ENCODE peak calls at places on chromosomes 5 and 9, in six cellular contexts. M is body of pancreas, L is foreskin keratinocyte, Y is A549, C is SK-N-SH, T is iPS DF 6.9. Z is an unnamed sample. For H3K4me1, the result is how much of the 10 kb centered on the place peaks cover.

GRCh38 chr5:151926186-151926585 is 1.5 kb upstream of the GLRA1 start:
- DNase-seq in Y (no peak), L (no peak), C (no peak), T (no peak), M (no peak), Z (no peak)

GRCh38 chr5:145130996-145131395 is 704.1 kb downstream of the PRELID2 start:
- DNase-seq in T (no peak), M (no peak), C (no peak), Y (no peak), L (no peak), Z (no peak)

GRCh38 chr9:126919193-126919592 is 4.6 kb downstream of the RALGPS1 start:
- DNase-seq in C (no peak), M (no peak), Y (no peak), T (no peak), L (no peak), Z (no peak)

GRCh38 chr9:130454096-130454811 is 9.5 kb downstream of the ASS1 start:
- DNase-seq in T (no peak), L (no peak), C (no peak), Y (no peak), M (no peak), Z (no peak)

GRCh38 chr9:121295662-121296191 is 27.8 kb downstream of the GSN start:
- DNase-seq in T (no peak), M (no peak), C (no peak), L (no peak), Y (no peak), Z (no peak)

GRCh38 chr5:151487544-151487943 is 40.1 kb downstream of the SLC36A1 start:
- DNase-seq in C (no peak), Y (no peak), L (no peak), M (no peak), T (no peak), Z (no peak)

GRCh38 chr5:127281609-127282008 is 9.0 kb upstream of the MEGF10 start:
- DNase-seq in Y (no peak), L (no peak), C (no peak), M (no peak), T (no peak), Z (no peak)

GRCh38 chr5:95780597-95780996 is 41.9 kb downstream of the GLRX start:
- DNase-seq in L (no peak), C (no peak), M (no peak), T (no peak), Y (no peak), Z (no peak)

GRCh38 chr5:172051643-172052362 is 45.4 kb upstream of the FBXW11 start:
- DNase-seq in Y (no peak), L (no peak), C (no peak), M (no peak), T (no peak), Z (no peak)

GRCh38 chr5:68898961-68899471 is 194.8 kb upstream of the SLC30A5 start:
- DNase-seq in Y (no peak), T (no peak), C (no peak), M (no peak), L (peak), Z (no peak)

GRCh38 chr5:116237917-116238502 is 153.2 kb downstream of the COMMD10 start:
- DNase-seq in L (no peak), M (no peak), C (no peak), T (no peak), Y (no peak), Z (no peak)

GRCh38 chr5:150460781-150461180 is 11.2 kb upstream of the RPS14 start:
- DNase-seq in C (no peak), T (no peak), M (no peak), Y (no peak), L (no peak), Z (no peak)

GRCh38 chr9:131619680-131620079 is 74.4 kb downstream of the PRRT1B start:
- DNase-seq in Y (no peak), L (no peak), T (no peak), C (no peak), M (no peak), Z (no peak)

GRCh38 chr9:7075154-7075553 is 317.4 kb downstream of the KDM4C start:
- DNase-seq in Y (no peak), T (no peak), L (no peak), M (no peak), C (no peak), Z (no peak)

GRCh38 chr5:80608730-80609129 is 38.6 kb upstream of the ANKRD34B start:
- DNase-seq in M (no peak), L (no peak), Y (no peak), T (no peak), C (no peak), Z (no peak)

GRCh38 chr5:140018517-140018916 is 24.6 kb downstream of the NRG2 start:
- DNase-seq in T (no peak), C (no peak), Y (no peak), L (no peak), M (no peak), Z (no peak)

GRCh38 chr5:151214614-151215545 is 9.0 kb downstream of the CCDC69 start:
- DNase-seq in Y (no peak), C (no peak), L (no peak), T (no peak), M (no peak), Z (peak)

GRCh38 chr9:93827545-93828330 is 127.4 kb downstream of the BARX1 start:
- DNase-seq in M (peak), C (peak), T (no peak), Y (peak), L (no peak), Z (no peak)

GRCh38 chr9:107487521-107488399 is 1.8 kb downstream of the KLF4 start:
- DNase-seq in Y (peak), M (peak), L (no peak), T (no peak), C (peak), Z (peak)

GRCh38 chr5:125486634-125487033 is 740.2 kb upstream of the ZNF608 start:
- DNase-seq in M (no peak), C (no peak), L (peak), Y (no peak), T (no peak), Z (no peak)

DNA sequence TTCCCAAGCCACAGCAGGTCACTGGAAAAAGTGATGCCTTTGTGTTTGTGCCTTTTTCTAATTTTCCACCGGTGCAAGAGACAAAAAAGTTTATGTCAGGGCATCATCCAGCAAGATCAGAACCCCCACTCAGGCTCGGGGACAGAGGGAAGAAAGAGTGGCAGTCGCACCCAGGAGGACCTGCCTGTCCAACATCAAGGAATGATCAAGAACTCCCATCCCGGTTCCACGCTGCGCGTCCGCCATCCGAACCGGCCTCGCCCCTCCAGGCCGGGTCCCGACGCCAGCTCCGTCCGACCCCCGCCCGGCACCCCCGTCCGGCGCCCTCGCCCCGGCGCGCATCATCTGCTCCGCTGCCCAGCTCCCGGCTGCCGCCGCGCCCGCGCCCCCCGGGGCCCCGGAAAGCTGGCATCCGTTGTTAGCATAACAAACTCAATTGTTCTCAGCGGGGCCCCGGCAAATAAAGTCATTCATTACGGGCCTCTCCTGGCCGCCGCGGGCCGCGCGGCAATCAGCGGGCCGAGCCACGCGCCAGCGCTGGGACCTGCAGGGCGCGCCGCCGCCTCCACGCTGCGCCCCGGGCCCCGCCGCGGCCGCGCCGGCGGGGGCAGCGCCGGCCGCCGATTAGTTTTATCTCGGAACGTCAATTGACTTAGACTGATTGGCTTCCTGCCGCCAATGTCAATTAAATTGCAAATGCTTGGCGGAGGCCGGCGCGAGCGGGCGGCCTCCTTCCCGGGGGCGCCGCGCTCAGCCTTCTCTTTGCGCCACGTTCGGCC is 48.1 kb downstream of the PAX5 start:
- DNase-seq in L (no peak), M (no peak), T (no peak), C (peak), Y (no peak), Z (peak)
- H3K27ac ChIP-seq in L (no peak), M (no peak), T (no peak), C (no peak), Y (no peak), Z (no peak)

DNA sequence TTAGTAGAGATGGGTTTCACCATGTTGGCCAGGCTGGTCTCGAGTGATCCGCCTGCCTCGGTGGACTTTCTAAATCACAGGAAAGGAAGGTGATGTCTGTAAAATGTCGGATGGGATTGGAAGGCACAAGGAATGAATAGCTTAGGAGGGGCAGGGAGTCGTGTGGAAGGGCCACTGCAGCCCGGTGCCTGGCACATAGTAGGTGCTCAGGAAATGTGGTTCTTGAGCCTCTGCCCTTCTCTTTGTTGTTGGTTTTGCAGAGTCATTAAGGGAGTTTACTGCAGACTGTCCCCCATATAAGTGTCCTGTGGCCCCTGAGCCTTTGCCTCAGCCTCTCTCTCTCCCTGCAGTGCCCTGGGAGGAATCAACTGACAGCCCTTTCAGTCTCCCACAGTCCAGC is 11.8 kb downstream of the NEK6 start:
- DNase-seq in Y (no peak), L (no peak), C (no peak), T (no peak), M (no peak), Z (no peak)
- H3K4me1 ChIP-seq in Y (under half), L (under half), C (under half), T (under half), M (under half), Z (under half)

GRCh38 chr5:173715607-173716006 is 99.2 kb upstream of the BOD1 start:
- DNase-seq in T (no peak), Y (no peak), M (no peak), L (no peak), C (no peak), Z (no peak)

GRCh38 chr5:173717959-173718358 is 101.5 kb upstream of the BOD1 start:
- DNase-seq in C (no peak), L (no peak), T (no peak), M (no peak), Y (no peak), Z (no peak)

GRCh38 chr5:173716058-173716682 is 99.7 kb upstream of the BOD1 start:
- DNase-seq in T (no peak), M (no peak), Y (no peak), C (no peak), L (no peak), Z (no peak)

GRCh38 chr5:173720341-173721258 is 104.2 kb upstream of the BOD1 start:
- DNase-seq in C (peak), M (no peak), L (no peak), T (no peak), Y (no peak), Z (no peak)

DNA sequence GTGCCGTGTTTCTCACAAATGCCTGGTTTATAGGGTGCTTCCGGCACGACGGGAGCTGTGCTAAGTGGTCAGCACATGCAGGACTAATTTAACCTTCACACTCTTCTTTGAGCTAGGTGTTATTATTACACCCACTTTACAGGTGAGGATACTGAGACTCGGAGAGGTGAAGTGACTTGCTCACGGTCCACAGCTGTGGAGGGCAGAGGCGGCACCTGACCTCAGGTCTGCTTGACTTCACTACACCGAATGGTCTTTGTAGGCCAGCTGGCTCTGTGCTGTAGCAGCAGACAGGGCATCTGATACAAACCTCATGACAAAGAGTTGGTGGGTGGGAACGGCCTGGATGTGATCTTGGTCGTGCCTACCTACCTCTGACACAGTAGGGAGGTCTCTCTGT is 102.0 kb upstream of the BOD1 start:
- DNase-seq in L (no peak), C (no peak), Y (no peak), M (no peak), T (no peak), Z (no peak)
- H3K27ac ChIP-seq in L (no peak), C (no peak), Y (peak), M (no peak), T (no peak), Z (no peak)

GRCh38 chr5:143355710-143356109 is 47.8 kb downstream of the NR3C1 start:
- DNase-seq in Y (peak), T (no peak), M (peak), C (peak), L (peak), Z (peak)

GRCh38 chr5:143352691-143353090 is 50.8 kb downstream of the NR3C1 start:
- DNase-seq in M (no peak), C (no peak), T (no peak), Y (no peak), L (no peak), Z (no peak)

GRCh38 chr5:143356855-143357254 is 46.6 kb downstream of the NR3C1 start:
- DNase-seq in T (no peak), Y (no peak), L (no peak), C (no peak), M (no peak), Z (no peak)

GRCh38 chr5:143350790-143351603 is 52.5 kb downstream of the NR3C1 start:
- DNase-seq in Y (peak), M (no peak), C (no peak), L (peak), T (no peak), Z (no peak)

DNA sequence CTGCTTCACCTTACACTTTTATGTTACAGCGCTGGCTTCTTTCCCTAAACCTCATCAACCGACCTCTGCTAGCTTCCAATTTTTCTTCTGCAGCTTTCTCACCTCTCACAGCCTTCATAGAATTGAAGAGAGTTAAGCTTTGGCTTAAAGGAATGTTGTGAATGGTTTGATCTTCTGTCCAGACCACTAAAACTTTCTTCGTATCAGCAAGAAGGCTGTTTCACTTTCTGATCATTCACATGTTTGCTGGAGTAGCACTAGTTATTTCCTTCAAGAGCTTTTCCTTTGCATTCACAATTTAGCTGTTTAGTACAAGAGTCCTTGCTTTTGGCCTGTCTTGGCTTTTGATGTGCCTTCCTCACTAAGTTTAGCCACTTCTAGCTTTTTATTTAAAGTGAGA is 49.5 kb downstream of the NR3C1 start:
- DNase-seq in L (no peak), C (no peak), T (no peak), Y (no peak), M (no peak), Z (no peak)
- H3K4me1 ChIP-seq in L (under half), C (under half), T (under half), Y (half or more), M (under half), Z (under half)

GRCh38 chr5:19927919-19928318 is 60.1 kb downstream of the CDH18 start:
- DNase-seq in C (peak), T (peak), L (no peak), Y (no peak), M (no peak), Z (no peak)
- H3K27ac ChIP-seq in C (peak), T (no peak), L (peak), Y (no peak), M (no peak), Z (peak)

GRCh38 chr5:93578813-93579560 is 2.0 kb downstream of the NR2F1-AS1 start:
- DNase-seq in L (no peak), Y (no peak), T (no peak), M (no peak), C (peak), Z (peak)
- H3K4me1 ChIP-seq in L (under half), Y (under half), T (under half), M (under half), C (under half), Z (under half)

DNA sequence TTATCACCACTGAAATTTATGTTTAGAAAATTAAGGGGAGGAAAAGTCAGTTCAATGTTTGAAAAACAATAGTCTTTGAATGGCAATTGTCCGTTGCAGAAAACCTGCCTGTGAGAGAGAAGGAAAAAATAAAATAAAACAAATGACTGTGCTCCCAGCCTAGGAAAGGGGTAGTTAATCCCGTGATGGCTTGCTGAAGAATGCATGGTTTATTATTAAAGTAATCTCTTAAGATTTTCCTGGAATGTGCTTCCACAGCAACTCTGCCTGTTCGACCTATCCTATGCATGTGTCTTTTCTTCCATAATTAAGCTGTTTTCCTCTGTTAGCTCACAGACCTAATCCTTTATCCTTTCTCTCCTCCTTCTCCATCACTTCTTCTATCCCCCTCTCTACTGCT is 2.4 kb upstream of the DAB2 start:
- DNase-seq in Y (no peak), M (no peak), L (no peak), T (no peak), C (no peak), Z (no peak)
- H3K27ac ChIP-seq in Y (no peak), M (peak), L (no peak), T (no peak), C (peak), Z (no peak)

GRCh38 chr5:36883894-36884462 is 7.4 kb downstream of the NIPBL start:
- DNase-seq in Y (no peak), C (no peak), L (no peak), M (no peak), T (no peak), Z (no peak)
- H3K4me1 ChIP-seq in Y (under half), C (under half), L (under half), M (half or more), T (under half), Z (under half)

GRCh38 chr9:91132576-91133073 is 229.1 kb downstream of the AUH start:
- DNase-seq in T (no peak), L (no peak), Y (no peak), M (no peak), C (no peak), Z (no peak)
- H3K27ac ChIP-seq in T (no peak), L (peak), Y (no peak), M (no peak), C (no peak), Z (peak)

GRCh38 chr9:79980440-79980839 is 408.7 kb downstream of the TLE4 start:
- DNase-seq in M (no peak), T (no peak), L (no peak), C (no peak), Y (no peak), Z (no peak)
- H3K4me1 ChIP-seq in M (under half), T (under half), L (under half), C (under half), Y (under half), Z (under half)

Z was measured in RWPE2.